ENCODE peak calls at places on chromosomes 12 and 14, in nine cellular contexts. R, F, S, V, X, G, H, Q and J are unnamed samples.

GRCh38 chr12:52585951-52586350 is 12.3 kb upstream of the KRT74 start:
- DNase-seq in R (peak), F (no peak), S (no peak), V (peak), X (no peak), G (no peak), H (no peak), Q (no peak), J (peak)

GRCh38 chr12:30885321-30885720 is 41.2 kb upstream of the TSPAN11 start:
- DNase-seq in R (no peak), F (no peak), S (no peak), V (no peak), X (no peak), G (no peak), H (no peak), Q (no peak), J (no peak)

GRCh38 chr12:76856018-76856644 is 22.7 kb downstream of the CSRP2 start:
- DNase-seq in R (no peak), F (no peak), S (no peak), V (no peak), X (no peak), G (no peak), H (no peak), Q (no peak), J (no peak)

GRCh38 chr12:117685115-117685926 is 283.5 kb downstream of the KSR2 start:
- DNase-seq in R (no peak), F (no peak), S (peak), V (no peak), X (no peak), G (peak), H (no peak), Q (no peak), J (no peak)

GRCh38 chr14:36519431-36520321 is at the start of gene NKX2-1:
- DNase-seq in R (no peak), F (no peak), S (no peak), V (no peak), X (no peak), G (no peak), H (no peak), Q (peak), J (no peak)

GRCh38 chr12:107990325-107990724 is 138.8 kb upstream of the WSCD2 start:
- DNase-seq in R (peak), F (peak), S (peak), V (no peak), X (no peak), G (no peak), H (peak), Q (peak), J (no peak)

GRCh38 chr12:26043139-26044006 is 81.5 kb downstream of the BHLHE41 start:
- DNase-seq in R (no peak), F (no peak), S (no peak), V (no peak), X (peak), G (no peak), H (no peak), Q (no peak), J (no peak)

GRCh38 chr12:94676011-94676709 is 25.8 kb upstream of the TMCC3 start:
- DNase-seq in R (no peak), F (peak), S (peak), V (no peak), X (peak), G (no peak), H (no peak), Q (peak), J (no peak)

GRCh38 chr12:32134144-32134888 is 27.7 kb downstream of the BICD1 start:
- DNase-seq in R (no peak), F (no peak), S (no peak), V (no peak), X (peak), G (peak), H (no peak), Q (peak), J (peak)

GRCh38 chr12:56522486-56523193 is 1.0 kb downstream of the RBMS2 start:
- DNase-seq in R (no peak), F (no peak), S (no peak), V (no peak), X (peak), G (no peak), H (no peak), Q (no peak), J (no peak)

GRCh38 chr12:22257100-22257499 is 77.4 kb downstream of the ST8SIA1 start:
- DNase-seq in R (no peak), F (no peak), S (no peak), V (no peak), X (no peak), G (no peak), H (no peak), Q (no peak), J (no peak)

GRCh38 chr12:3161861-3162260 is 84.7 kb downstream of the TSPAN9 start:
- DNase-seq in R (no peak), F (no peak), S (no peak), V (no peak), X (no peak), G (no peak), H (no peak), Q (no peak), J (no peak)

GRCh38 chr12:131830335-131831020 is 2.3 kb downstream of the MMP17 start:
- DNase-seq in R (no peak), F (peak), S (peak), V (no peak), X (peak), G (no peak), H (peak), Q (peak), J (no peak)

GRCh38 chr14:105419305-105420091 is at the start of gene MTA1:
- DNase-seq in R (peak), F (peak), S (peak), V (no peak), X (no peak), G (no peak), H (no peak), Q (peak), J (peak)

GRCh38 chr12:64181504-64182291 is 40.4 kb downstream of the KICS2 start:
- DNase-seq in R (no peak), F (peak), S (peak), V (no peak), X (peak), G (peak), H (peak), Q (no peak), J (no peak)

GRCh38 chr12:26277511-26278246 is 82.3 kb downstream of the SSPN start:
- DNase-seq in R (no peak), F (no peak), S (no peak), V (no peak), X (no peak), G (no peak), H (no peak), Q (no peak), J (no peak)

GRCh38 chr12:33438890-33439586 is 581 bp downstream of the SYT10 start:
- DNase-seq in R (no peak), F (no peak), S (no peak), V (no peak), X (no peak), G (no peak), H (no peak), Q (peak), J (no peak)

GRCh38 chr12:58416211-58416610 is 474.8 kb downstream of the ATP23 start:
- DNase-seq in R (no peak), F (no peak), S (no peak), V (no peak), X (no peak), G (no peak), H (no peak), Q (no peak), J (no peak)